ENCODE peak calls at places on chromosomes 5 and 9, in five cellular contexts. W, F, D, P and U are unnamed samples.

GRCh38 chr9:124886461-124886860 is 24.5 kb downstream of the ARPC5L start:
- DNase-seq in W (no peak), F (no peak), D (no peak), P (no peak), U (no peak)

GRCh38 chr9:101562966-101563365 is 29.3 kb downstream of the RNF20 start:
- DNase-seq in W (no peak), F (no peak), D (no peak), P (no peak), U (no peak)

GRCh38 chr9:115411993-115412452 is 294.1 kb upstream of the TNC start:
- DNase-seq in W (no peak), F (no peak), D (peak; percentile 83), P (peak; percentile 75), U (no peak)

GRCh38 chr9:110700953-110701352 is 32.4 kb downstream of the MUSK start:
- DNase-seq in W (no peak), F (no peak), D (peak; percentile 65), P (no peak), U (peak; percentile 31)

GRCh38 chr9:104906441-104907277 is 21.3 kb downstream of the ABCA1 start:
- DNase-seq in W (no peak), F (no peak), D (peak; percentile 81), P (no peak), U (peak; percentile 74)

GRCh38 chr5:176596689-176597416 is 13.1 kb downstream of the GPRIN1 start:
- DNase-seq in W (peak; percentile 13), F (no peak), D (no peak), P (no peak), U (peak; percentile 36)

GRCh38 chr5:61230492-61230891 is 68.2 kb upstream of the SMIM15 start:
- DNase-seq in W (no peak), F (no peak), D (no peak), P (no peak), U (no peak)

GRCh38 chr9:129139993-129140396 is 28.8 kb downstream of the PTPA start:
- DNase-seq in W (peak; percentile 98), F (peak; percentile 95), D (peak; percentile 100), P (peak; percentile 100), U (peak; percentile 100)

GRCh38 chr5:168177831-168178450 is 113.5 kb upstream of the WWC1 start:
- DNase-seq in W (no peak), F (no peak), D (no peak), P (no peak), U (no peak)

GRCh38 chr5:160486573-160486972 is 64.9 kb downstream of the PTTG1 start:
- DNase-seq in W (peak; percentile 75), F (no peak), D (no peak), P (no peak), U (no peak)

GRCh38 chr9:70832487-70832886 is 288.9 kb downstream of the TRPM3 start:
- DNase-seq in W (no peak), F (no peak), D (no peak), P (no peak), U (peak; percentile 16)

GRCh38 chr5:110460837-110461236 is 265.6 kb downstream of the TMEM232 start:
- DNase-seq in W (peak; percentile 15), F (no peak), D (no peak), P (no peak), U (no peak)

GRCh38 chr9:110021891-110022290 is 186.1 kb downstream of the C9orf152 start:
- DNase-seq in W (peak; percentile 71), F (no peak), D (no peak), P (no peak), U (no peak)

GRCh38 chr5:101153526-101153925 is 250.4 kb upstream of the ST8SIA4 start:
- DNase-seq in W (no peak), F (no peak), D (no peak), P (no peak), U (no peak)

GRCh38 chr9:121463026-121463827 is 36.4 kb downstream of the GGTA1 start:
- DNase-seq in W (peak; percentile 15), F (peak; percentile 63), D (peak; percentile 18), P (peak; percentile 71), U (peak; percentile 46)

GRCh38 chr9:136059851-136060670 is 35.0 kb downstream of the NACC2 start:
- DNase-seq in W (no peak), F (peak; percentile 53), D (peak; percentile 62), P (peak; percentile 84), U (peak; percentile 62)

GRCh38 chr9:17236147-17236546 is 101.3 kb downstream of the CNTLN start:
- DNase-seq in W (no peak), F (no peak), D (no peak), P (no peak), U (no peak)

GRCh38 chr5:147361441-147362175 is 126.8 kb downstream of the STK32A start:
- DNase-seq in W (no peak), F (no peak), D (no peak), P (no peak), U (no peak)

GRCh38 chr9:115694014-115694413 is 459.6 kb upstream of the PAPPA start:
- DNase-seq in W (peak; percentile 3), F (no peak), D (peak; percentile 93), P (peak; percentile 89), U (peak; percentile 99)

GRCh38 chr9:126844085-126844484 is 16.4 kb upstream of the ZBTB34 start:
- DNase-seq in W (no peak), F (no peak), D (peak; percentile 80), P (peak; percentile 62), U (peak; percentile 56)

GRCh38 chr5:92353107-92354030 is 970.3 kb upstream of the ARRDC3 start:
- DNase-seq in W (no peak), F (no peak), D (peak; percentile 64), P (no peak), U (peak; percentile 18)

GRCh38 chr5:43258116-43258515 is 55.1 kb downstream of the HMGCS1 start:
- DNase-seq in W (no peak), F (no peak), D (no peak), P (no peak), U (no peak)

GRCh38 chr5:168859471-168859870 is 280.3 kb upstream of the PANK3 start:
- DNase-seq in W (no peak), F (no peak), D (no peak), P (no peak), U (no peak)

GRCh38 chr5:18744441-18744840 is 1110.2 kb downstream of the TAF11L14 start:
- DNase-seq in W (peak; percentile 30), F (no peak), D (no peak), P (no peak), U (no peak)

GRCh38 chr5:181217111-181217804 is 5.8 kb upstream of the TRIM41 start:
- DNase-seq in W (peak; percentile 65), F (peak; percentile 75), D (peak; percentile 55), P (peak; percentile 84), U (peak; percentile 57)

GRCh38 chr5:59066367-59067163 is 483.7 kb downstream of the RAB3C start:
- DNase-seq in W (no peak), F (no peak), D (peak; percentile 89), P (peak; percentile 37), U (peak; percentile 72)

GRCh38 chr9:8961186-8961666 is 1161.6 kb upstream of the DMAC1 start:
- DNase-seq in W (no peak), F (peak; percentile 48), D (no peak), P (no peak), U (no peak)

GRCh38 chr5:125294844-125295243 is 548.4 kb upstream of the ZNF608 start:
- DNase-seq in W (no peak), F (no peak), D (no peak), P (no peak), U (no peak)

GRCh38 chr5:55363861-55364260 is 56.1 kb downstream of the MTREX start:
- DNase-seq in W (no peak), F (no peak), D (peak; percentile 28), P (no peak), U (no peak)

GRCh38 chr9:90946981-90947380 is 145.4 kb downstream of the SYK start:
- DNase-seq in W (no peak), F (no peak), D (no peak), P (no peak), U (no peak)

GRCh38 chr9:98654247-98654646 is 54.5 kb downstream of the GABBR2 start:
- DNase-seq in W (no peak), F (no peak), D (peak; percentile 77), P (no peak), U (peak; percentile 23)

DNA sequence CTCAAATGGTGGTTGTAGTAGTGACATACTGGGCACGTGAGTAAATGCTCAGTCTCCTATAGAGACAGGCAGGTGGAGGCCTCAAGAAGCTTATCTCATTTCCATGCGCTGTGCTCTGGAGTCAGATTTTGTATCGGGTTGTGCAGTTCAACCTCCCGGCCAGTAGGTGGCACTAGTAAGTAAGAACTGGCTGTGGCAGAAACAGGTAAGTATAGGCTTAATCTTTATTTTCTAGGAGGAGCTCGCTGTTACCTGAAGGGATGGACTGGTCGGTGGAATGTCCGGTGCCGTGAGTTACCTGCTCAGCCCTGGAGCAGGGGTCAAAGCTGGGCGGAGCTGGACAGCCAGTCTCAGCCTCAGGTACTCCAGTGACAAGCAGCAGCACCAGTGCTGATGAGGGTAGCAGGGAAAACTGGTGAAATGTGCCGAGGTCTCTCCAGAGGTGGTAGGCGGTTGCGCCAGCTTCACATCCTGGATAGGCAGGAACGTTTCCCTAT is 880.1 kb upstream of the SEMA6A start:
- DNase-seq in W (peak; percentile 70), F (peak; percentile 46), D (peak; percentile 6), P (peak; percentile 49), U (peak; percentile 27)
- H3K4me3 ChIP-seq in W (peak overlapping the region; percentile 18), F (no peak overlapping the region), D (no peak overlapping the region), P (no peak overlapping the region), U (no peak overlapping the region)

GRCh38 chr5:1382248-1382700 is 37.4 kb upstream of the CLPTM1L start:
- DNase-seq in W (no peak), F (peak; percentile 35), D (no peak), P (no peak), U (no peak)

GRCh38 chr5:1380910-1381309 is 36.0 kb upstream of the CLPTM1L start:
- DNase-seq in W (no peak), F (peak; percentile 51), D (no peak), P (no peak), U (no peak)

GRCh38 chr5:1381370-1382247 is 36.7 kb upstream of the CLPTM1L start:
- DNase-seq in W (no peak), F (peak; percentile 26), D (no peak), P (no peak), U (no peak)

GRCh38 chr5:1378866-1379659 is 34.2 kb upstream of the CLPTM1L start:
- DNase-seq in W (no peak), F (peak; percentile 12), D (no peak), P (no peak), U (no peak)

GRCh38 chr5:1380011-1380817 is 35.3 kb upstream of the CLPTM1L start:
- DNase-seq in W (peak; percentile 69), F (peak; percentile 66), D (peak; percentile 4), P (no peak), U (peak; percentile 56)
- H3K4me3 ChIP-seq in W (no peak overlapping the region), F (peak overlapping the region; percentile 21), D (no peak overlapping the region), P (no peak overlapping the region), U (no peak overlapping the region)

GRCh38 chr5:173234129-173234793 is 745 bp downstream of the NKX2-5 start:
- DNase-seq in W (no peak), F (no peak), D (no peak), P (peak; percentile 38), U (no peak)
- H3K4me3 ChIP-seq in W (no peak overlapping the region), F (peak overlapping the region; percentile 48), D (no peak overlapping the region), P (peak overlapping the region; percentile 53), U (no peak overlapping the region)

GRCh38 chr9:92980085-92980745 is 32.9 kb downstream of the FGD3 start:
- DNase-seq in W (no peak), F (no peak), D (no peak), P (no peak), U (no peak)

GRCh38 chr9:92983984-92984589 is 36.8 kb downstream of the FGD3 start:
- DNase-seq in W (peak; percentile 33), F (no peak), D (peak; percentile 3), P (no peak), U (no peak)

GRCh38 chr9:92984976-92985375 is 37.7 kb downstream of the FGD3 start:
- DNase-seq in W (no peak), F (no peak), D (no peak), P (no peak), U (no peak)

GRCh38 chr9:92979657-92980056 is 32.3 kb downstream of the FGD3 start:
- DNase-seq in W (no peak), F (no peak), D (no peak), P (no peak), U (no peak)

GRCh38 chr9:92982130-92982529 is 34.8 kb downstream of the FGD3 start:
- DNase-seq in W (no peak), F (no peak), D (no peak), P (no peak), U (no peak)
- H3K4me3 ChIP-seq in W (no peak overlapping the region), F (no peak overlapping the region), D (no peak overlapping the region), P (no peak overlapping the region), U (no peak overlapping the region)